ENCODE peak calls at places on chromosomes 1 and 21, in eight cellular contexts. W is left ventricle myocardium inferior, G is fibroblast of lung, I is tibial nerve, J is cardiac muscle cell, K is uterus, L is thyroid gland, Q is right lobe of liver. T is an unnamed sample. For H3K9me3, the result is how much of the 10 kb centered on the place peaks cover.

GRCh38 chr1:185567006-185567405 is 167.2 kb upstream of the HMCN1 start:
- DNase-seq in W (no peak), G (no peak), I (no peak), J (peak), K (no peak), L (no peak), Q (no peak), T (no peak)

GRCh38 chr1:9143250-9143649 is 14.3 kb upstream of the GPR157 start:
- DNase-seq in W (no peak), G (peak), I (no peak), J (peak), K (no peak), L (no peak), Q (no peak), T (no peak)

GRCh38 chr21:43865471-43866181 is 603 bp downstream of the AGPAT3 start:
- DNase-seq in W (peak), G (peak), I (no peak), J (peak), K (peak), L (peak), Q (peak), T (peak)

GRCh38 chr1:87325982-87326738 is 2.5 kb upstream of the LMO4 start:
- DNase-seq in W (no peak), G (peak), I (no peak), J (peak), K (no peak), L (peak), Q (no peak), T (peak)

GRCh38 chr21:38440746-38441145 is 57.5 kb downstream of the ERG start:
- DNase-seq in W (no peak), G (peak), I (no peak), J (peak), K (no peak), L (no peak), Q (no peak), T (no peak)

GRCh38 chr1:19074902-19075721 is 118.6 kb upstream of the IFFO2 start:
- DNase-seq in W (no peak), G (no peak), I (no peak), J (no peak), K (no peak), L (peak), Q (peak), T (peak)

GRCh38 chr1:26049531-26050254 is 3.8 kb upstream of the SLC30A2 start:
- DNase-seq in W (no peak), G (no peak), I (no peak), J (no peak), K (no peak), L (peak), Q (no peak), T (no peak)

GRCh38 chr1:33030575-33030974 is 6.1 kb downstream of the AK2 start:
- DNase-seq in W (no peak), G (peak), I (no peak), J (peak), K (no peak), L (peak), Q (no peak), T (peak)

GRCh38 chr1:171911506-171911905 is 70.2 kb downstream of the DNM3 start:
- DNase-seq in W (no peak), G (no peak), I (no peak), J (peak), K (no peak), L (no peak), Q (no peak), T (no peak)

GRCh38 chr21:35014302-35015044 is 34.6 kb downstream of the RUNX1 start:
- DNase-seq in W (no peak), G (no peak), I (no peak), J (peak), K (no peak), L (no peak), Q (no peak), T (no peak)

GRCh38 chr1:192070213-192070612 is 88.0 kb upstream of the RGS18 start:
- DNase-seq in W (no peak), G (no peak), I (no peak), J (no peak), K (no peak), L (no peak), Q (no peak), T (no peak)

GRCh38 chr1:62676606-62677356 is 11.4 kb downstream of the DOCK7 start:
- DNase-seq in W (no peak), G (peak), I (no peak), J (no peak), K (no peak), L (no peak), Q (no peak), T (no peak)

GRCh38 chr1:110875216-110875731 is 2.3 kb downstream of the CD53 start:
- DNase-seq in W (no peak), G (no peak), I (no peak), J (no peak), K (no peak), L (peak), Q (no peak), T (peak)

GRCh38 chr1:110878993-110879392 is 6.0 kb downstream of the CD53 start:
- DNase-seq in W (no peak), G (no peak), I (no peak), J (no peak), K (no peak), L (no peak), Q (no peak), T (no peak)

GRCh38 chr1:110876748-110877341 is 3.9 kb downstream of the CD53 start:
- DNase-seq in W (no peak), G (no peak), I (no peak), J (no peak), K (no peak), L (no peak), Q (no peak), T (no peak)

GRCh38 chr1:110877776-110878175 is 4.8 kb downstream of the CD53 start:
- DNase-seq in W (no peak), G (no peak), I (no peak), J (no peak), K (no peak), L (no peak), Q (no peak), T (no peak)

GRCh38 chr1:110877364-110877763 is 4.4 kb downstream of the CD53 start:
- DNase-seq in W (no peak), G (no peak), I (no peak), J (no peak), K (no peak), L (no peak), Q (no peak), T (no peak)
- H3K27ac ChIP-seq in W (no peak), G (no peak), I (no peak), J (no peak), K (no peak), L (no peak), Q (no peak), T (no peak)

GRCh38 chr1:118986291-118986838 is 1.8 kb downstream of the TBX15 start:
- DNase-seq in W (no peak), G (no peak), I (no peak), J (no peak), K (no peak), L (no peak), Q (no peak), T (no peak)

GRCh38 chr1:118984086-118984989 is 3.8 kb downstream of the TBX15 start:
- DNase-seq in W (no peak), G (peak), I (no peak), J (peak), K (no peak), L (peak), Q (no peak), T (no peak)

GRCh38 chr1:118986839-118987430 is 1.2 kb downstream of the TBX15 start:
- DNase-seq in W (no peak), G (no peak), I (no peak), J (no peak), K (no peak), L (no peak), Q (no peak), T (no peak)

GRCh38 chr1:118984990-118985608 is 3.0 kb downstream of the TBX15 start:
- DNase-seq in W (no peak), G (no peak), I (no peak), J (no peak), K (no peak), L (no peak), Q (no peak), T (no peak)

DNA sequence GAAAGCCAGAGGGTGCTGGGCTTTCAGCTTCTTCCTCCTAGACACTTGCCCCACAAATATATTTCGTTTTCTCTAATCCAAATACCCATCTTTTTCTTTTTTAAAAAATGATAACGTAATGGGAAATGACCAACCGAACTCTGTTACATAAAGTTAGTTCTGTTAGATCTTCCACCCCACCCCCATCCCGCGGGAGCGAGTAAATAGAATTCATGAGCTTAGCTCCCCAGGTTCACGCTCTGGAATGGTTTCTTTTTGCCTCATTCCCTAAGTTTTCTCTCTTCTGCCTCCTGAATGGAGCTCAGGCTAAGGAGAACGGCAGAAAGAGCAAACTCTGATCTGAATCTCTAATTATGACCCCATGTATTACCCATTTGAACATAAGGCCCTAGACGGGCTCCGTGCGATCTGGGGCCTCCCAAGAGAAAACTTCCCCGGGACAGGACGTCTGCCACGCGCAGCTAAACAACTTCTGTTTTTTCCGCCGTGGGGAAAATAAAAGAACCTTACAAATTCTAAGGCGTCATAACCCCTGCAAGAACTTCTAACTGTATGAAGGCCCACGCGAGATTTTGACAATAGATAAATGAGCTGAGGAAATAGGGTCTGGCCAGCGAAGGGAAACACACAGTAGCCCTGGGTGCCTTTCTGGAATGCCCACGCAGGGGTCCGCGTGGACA is 2.4 kb downstream of the TBX15 start:
- DNase-seq in W (no peak), G (no peak), I (no peak), J (no peak), K (no peak), L (no peak), Q (no peak), T (no peak)
- H3K9me3 ChIP-seq in W (under half), G (under half), I (under half), J (under half), K (under half), L (under half), Q (under half), T (under half)

GRCh38 chr1:42838482-42839190 is 7.8 kb upstream of the ZNF691 start:
- DNase-seq in W (no peak), G (no peak), I (no peak), J (no peak), K (no peak), L (no peak), Q (no peak), T (peak)
- H3K27ac ChIP-seq in W (no peak), G (no peak), I (no peak), J (no peak), K (no peak), L (no peak), Q (no peak), T (no peak)

GRCh38 chr1:110936567-110936966 is 27.2 kb downstream of the LRIF1 start:
- DNase-seq in W (no peak), G (no peak), I (no peak), J (no peak), K (no peak), L (no peak), Q (no peak), T (no peak)
- H3K9me3 ChIP-seq in W (under half), G (under half), I (under half), J (under half), K (under half), L (under half), Q (under half), T (under half)

GRCh38 chr1:213783898-213784297 is 203.9 kb upstream of the PROX1 start:
- DNase-seq in W (no peak), G (no peak), I (no peak), J (no peak), K (no peak), L (no peak), Q (no peak), T (no peak)

GRCh38 chr1:213786683-213787082 is 201.1 kb upstream of the PROX1 start:
- DNase-seq in W (no peak), G (no peak), I (no peak), J (no peak), K (no peak), L (no peak), Q (no peak), T (no peak)

GRCh38 chr1:213779228-213779627 is 208.5 kb upstream of the PROX1 start:
- DNase-seq in W (no peak), G (no peak), I (no peak), J (no peak), K (no peak), L (no peak), Q (no peak), T (no peak)

DNA sequence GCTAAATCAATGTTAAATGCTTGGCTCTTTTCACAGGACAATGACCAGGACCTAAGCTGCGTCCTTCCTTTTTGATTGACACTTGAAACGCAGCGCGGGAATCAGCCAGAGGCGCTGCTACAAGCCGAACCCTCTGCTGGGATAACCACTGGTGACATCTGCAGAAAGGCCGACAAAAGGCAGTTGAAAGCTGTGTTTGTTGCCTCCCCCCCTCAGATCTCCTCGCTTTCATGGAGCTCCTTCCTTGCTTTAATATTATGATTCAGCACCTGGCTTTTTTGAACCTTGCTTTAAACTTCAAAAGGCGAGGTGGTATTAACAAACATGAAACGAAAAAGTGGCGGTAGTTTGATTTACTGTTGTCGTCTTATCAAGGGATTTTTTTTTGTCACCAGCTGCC is 204.5 kb upstream of the PROX1 start:
- DNase-seq in W (no peak), G (no peak), I (no peak), J (no peak), K (no peak), L (no peak), Q (no peak), T (no peak)
- H3K27ac ChIP-seq in W (no peak), G (no peak), I (no peak), J (no peak), K (no peak), L (no peak), Q (no peak), T (no peak)

GRCh38 chr1:49526672-49527071 is 497.1 kb downstream of the AGBL4 start:
- DNase-seq in W (no peak), G (no peak), I (no peak), J (no peak), K (no peak), L (no peak), Q (no peak), T (no peak)
- H3K9me3 ChIP-seq in W (under half), G (under half), I (under half), J (under half), K (under half), L (under half), Q (under half), T (under half)